ENCODE peak calls at places on chromosome 22, in nine cellular contexts. L, I, N, O, U, S, R, E and J are unnamed samples.
A peak's percentile ranks its signal among the peaks of the same experiment; 100 is the strongest.

GRCh38 chr22:35023692-35024363 is 42.1 kb upstream of the ISX start:
- DNase-seq in L (peak; percentile 36), I (peak; percentile 55), R (peak; percentile 3), O (peak; percentile 52), N (peak; percentile 88), S (peak; percentile 21), E (peak; percentile 81), U (peak; percentile 82), J (peak; percentile 19)

GRCh38 chr22:39658367-39658766 is 87.8 kb downstream of the CACNA1I start:
- DNase-seq in U (no peak), I (no peak), L (no peak), N (no peak), O (no peak), R (peak; percentile 25), S (no peak), E (no peak), J (peak; percentile 27)

GRCh38 chr22:49925525-49926128 is 7.2 kb downstream of the CRELD2 start:
- DNase-seq in I (peak; percentile 81), U (no peak), N (no peak), R (peak; percentile 72), S (no peak), O (no peak), L (no peak), E (no peak), J (peak; percentile 75)

GRCh38 chr22:26718905-26719304 is 61.5 kb downstream of the MIAT start:
- DNase-seq in L (no peak), E (no peak), R (no peak), N (no peak), I (no peak), O (peak; percentile 92), U (no peak), S (no peak), J (no peak)

GRCh38 chr22:27213766-27214581 is 556.6 kb downstream of the MIAT start:
- DNase-seq in L (no peak), O (no peak), U (no peak), R (no peak), S (no peak), E (no peak), N (no peak), I (no peak), J (no peak)

GRCh38 chr22:19951351-19951750 is 9.7 kb upstream of the TXNRD2 start:
- DNase-seq in O (no peak), R (no peak), S (no peak), I (no peak), U (no peak), E (no peak), N (no peak), L (no peak), J (no peak)

GRCh38 chr22:30270841-30271240 is 4.2 kb upstream of the OSM start:
- DNase-seq in O (peak; percentile 95), I (no peak), S (no peak), N (no peak), U (no peak), R (no peak), L (no peak), E (no peak), J (no peak)

GRCh38 chr22:42945736-42946135 is 69.2 kb downstream of the PACSIN2 start:
- DNase-seq in I (no peak), E (no peak), S (no peak), O (no peak), U (no peak), R (no peak), N (no peak), L (no peak), J (no peak)

GRCh38 chr22:32964411-32965057 is 93.6 kb downstream of the SYN3 start:
- DNase-seq in S (no peak), I (no peak), O (no peak), N (no peak), E (no peak), L (no peak), U (no peak), R (no peak), J (no peak)

GRCh38 chr22:42680648-42681047 is 31.5 kb upstream of the CYB5R3 start:
- DNase-seq in E (no peak), I (no peak), R (no peak), U (no peak), N (no peak), O (peak; percentile 97), L (no peak), S (no peak), J (no peak)

GRCh38 chr22:29251981-29252978 is 15.5 kb downstream of the RHBDD3 start:
- DNase-seq in L (no peak), O (no peak), N (no peak), I (no peak), U (no peak), S (no peak), R (no peak), E (no peak), J (no peak)

GRCh38 chr22:38299001-38299651 is 18.1 kb downstream of the CSNK1E start:
- DNase-seq in O (no peak), S (no peak), U (no peak), L (no peak), E (no peak), I (no peak), N (no peak), R (no peak), J (no peak)